ENCODE peak calls at places on chromosomes 13 and 19, in ten cellular contexts. Y is A673, S is tibial nerve, B is thoracic aorta, T is right cardiac atrium, X is adrenal gland, R is right lobe of liver, I is neuronal stem cell, W is body of pancreas, O is DND-41. E is an unnamed sample. For H3K4me1, the result is how much of the 10 kb centered on the place peaks cover.

GRCh38 chr13:114107686-114108081 is 24.7 kb downstream of the RASA3 start:
- DNase-seq in Y (no peak), S (no peak), B (no peak), T (peak), X (peak), R (peak), I (no peak), W (no peak), O (no peak), E (no peak)

GRCh38 chr13:44088409-44088808 is 208.7 kb downstream of the LACC1 start:
- DNase-seq in Y (no peak), S (no peak), B (no peak), T (no peak), X (no peak), R (no peak), I (no peak), W (no peak), O (no peak), E (no peak)

GRCh38 chr13:102901615-102902305 is 55.9 kb downstream of the ERCC5 start:
- DNase-seq in Y (no peak), S (no peak), B (no peak), T (no peak), X (no peak), R (no peak), I (no peak), W (no peak), O (no peak), E (no peak)

GRCh38 chr13:20404488-20405222 is 121.0 kb downstream of the CRYL1 start:
- DNase-seq in Y (no peak), S (no peak), B (no peak), T (no peak), X (no peak), R (no peak), I (no peak), W (no peak), O (no peak), E (no peak)

GRCh38 chr13:59546178-59546577 is 617.5 kb downstream of the DIAPH3 start:
- DNase-seq in Y (no peak), S (no peak), B (no peak), T (no peak), X (no peak), R (no peak), I (no peak), W (no peak), O (no peak), E (no peak)

GRCh38 chr19:41612483-41612882 is 14.4 kb downstream of the CEACAM4 start:
- DNase-seq in Y (no peak), S (no peak), B (no peak), T (no peak), X (no peak), R (no peak), I (no peak), W (no peak), O (no peak), E (no peak)

GRCh38 chr13:114105351-114106225 is 26.8 kb downstream of the RASA3 start:
- DNase-seq in Y (no peak), S (no peak), B (no peak), T (peak), X (peak), R (peak), I (no peak), W (no peak), O (no peak), E (peak)

GRCh38 chr13:48578516-48579166 is 45.8 kb upstream of the RCBTB2 start:
- DNase-seq in Y (no peak), S (no peak), B (no peak), T (no peak), X (no peak), R (no peak), I (no peak), W (no peak), O (no peak), E (no peak)

GRCh38 chr19:1270168-1270853 is 1.2 kb downstream of the CIRBP start:
- DNase-seq in Y (no peak), S (no peak), B (no peak), T (no peak), X (no peak), R (no peak), I (no peak), W (no peak), O (peak), E (no peak)
- H3K4me1 ChIP-seq in Y (half or more), S (under half), B (half or more), T (under half), X (half or more), R (under half), I (under half), W (half or more), O (half or more), E (under half)

DNA sequence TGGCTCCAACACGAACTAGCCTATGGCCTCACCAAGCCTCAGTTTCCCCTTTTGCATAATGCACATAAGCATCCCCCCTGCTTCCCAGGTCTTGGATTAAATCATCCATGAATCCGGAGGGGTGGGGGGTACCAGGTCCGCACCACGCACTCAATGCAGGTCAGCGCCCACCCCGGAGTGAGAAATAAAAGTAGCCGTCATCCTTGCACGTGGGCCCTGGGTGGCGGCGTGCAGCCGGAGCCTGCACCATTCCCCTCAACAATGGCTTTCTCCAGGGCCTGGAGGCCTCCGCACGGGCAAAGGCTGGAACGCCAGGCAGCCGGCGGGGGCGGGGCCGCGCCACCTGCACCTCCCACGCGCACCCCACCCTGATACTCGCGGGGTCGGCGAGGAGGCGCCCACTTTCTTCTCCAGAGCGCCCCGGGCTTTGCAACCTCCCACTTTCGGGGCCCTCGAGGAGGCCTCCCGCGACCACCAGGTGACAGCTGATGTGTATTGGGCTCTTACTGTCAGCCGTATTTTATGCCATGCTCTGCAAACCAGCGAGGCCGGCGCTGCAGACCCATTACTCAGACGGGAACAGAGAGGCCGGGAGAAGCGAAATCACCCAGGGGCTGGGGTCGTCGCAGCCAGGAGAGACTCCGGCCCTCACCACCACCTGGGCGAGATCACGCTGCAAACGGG is 767 bp upstream of the GADD45B start:
- DNase-seq in Y (peak), S (no peak), B (peak), T (peak), X (peak), R (peak), I (no peak), W (peak), O (peak), E (no peak)
- H3K27ac ChIP-seq in Y (peak), S (peak), B (peak), T (peak), X (peak), R (peak), I (no peak), W (peak), O (peak), E (peak)

GRCh38 chr19:2089001-2089711 is 7.0 kb downstream of the MOB3A start:
- DNase-seq in Y (no peak), S (no peak), B (no peak), T (no peak), X (no peak), R (no peak), I (no peak), W (no peak), O (no peak), E (peak)
- H3K4me1 ChIP-seq in Y (under half), S (under half), B (half or more), T (under half), X (under half), R (under half), I (under half), W (under half), O (half or more), E (half or more)

DNA sequence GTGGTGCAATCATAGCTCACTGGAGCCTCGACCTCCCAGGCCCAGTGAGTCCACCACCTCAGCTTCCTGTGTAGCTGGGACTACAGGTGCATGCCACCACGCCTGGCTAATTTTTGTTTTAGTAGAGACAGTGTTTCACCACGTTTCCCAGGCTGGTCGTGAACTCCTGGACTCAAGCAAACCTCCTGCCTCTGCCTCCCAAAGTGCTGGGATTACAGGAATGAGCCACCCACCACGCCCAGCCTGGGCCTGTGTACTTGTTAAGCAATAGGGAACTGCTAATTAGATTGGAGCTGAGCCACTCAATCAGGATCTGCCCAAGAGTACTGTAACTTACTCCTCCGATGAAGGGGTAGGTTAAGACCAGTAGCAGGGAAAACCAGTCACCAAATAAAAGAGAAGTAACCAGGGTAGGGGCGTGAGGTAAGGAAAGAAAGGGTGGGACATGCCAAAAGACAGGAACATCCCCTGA is 2.4 kb downstream of the DDX39A start:
- DNase-seq in Y (peak), S (no peak), B (no peak), T (no peak), X (no peak), R (no peak), I (no peak), W (no peak), O (no peak), E (no peak)
- H3K27ac ChIP-seq in Y (peak), S (no peak), B (no peak), T (no peak), X (no peak), R (no peak), I (no peak), W (no peak), O (peak), E (peak)

DNA sequence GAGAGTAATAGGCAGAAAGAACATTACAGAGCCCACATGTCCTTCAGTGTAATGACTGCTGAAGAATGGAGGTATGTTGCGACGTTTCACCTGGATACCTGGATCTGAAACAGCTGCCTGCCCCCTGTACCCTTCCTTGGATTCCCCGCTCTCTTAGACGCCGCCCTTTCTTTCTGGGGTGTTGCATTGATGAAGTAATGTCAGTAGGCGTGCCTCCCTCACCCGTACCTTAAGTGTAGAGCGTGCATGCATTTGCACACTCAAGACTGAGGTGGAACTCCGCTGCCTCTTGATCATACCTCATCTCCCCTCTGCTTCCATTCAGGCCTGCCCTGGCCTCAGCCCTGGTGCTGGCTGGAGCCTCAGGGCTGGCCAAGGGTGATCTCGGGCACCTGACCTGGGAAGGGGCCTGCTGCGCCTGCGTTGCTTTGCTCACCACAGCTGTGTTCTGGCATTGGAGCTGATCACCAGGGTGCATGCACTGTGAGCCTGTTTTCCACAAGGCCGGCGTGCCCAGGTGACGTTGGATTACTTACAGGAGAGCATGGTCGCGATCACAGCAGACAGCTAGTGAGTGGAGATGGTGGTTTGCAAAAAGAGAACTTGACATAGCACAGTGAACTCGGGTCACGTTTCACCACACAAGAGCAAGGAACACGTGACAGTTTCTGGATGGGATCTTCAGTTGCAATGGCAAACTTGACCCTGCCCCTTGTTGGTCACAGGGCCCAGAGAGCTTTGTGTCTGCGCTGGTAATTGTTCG is 99.0 kb downstream of the ARHGEF7 start:
- DNase-seq in Y (no peak), S (peak), B (no peak), T (no peak), X (no peak), R (peak), I (no peak), W (no peak), O (no peak), E (no peak)
- H3K4me1 ChIP-seq in Y (under half), S (under half), B (half or more), T (under half), X (under half), R (under half), I (under half), W (under half), O (under half), E (under half)

GRCh38 chr19:35054626-35055025 is 13.1 kb downstream of the HPN start:
- DNase-seq in Y (no peak), S (no peak), B (no peak), T (no peak), X (no peak), R (no peak), I (no peak), W (no peak), O (no peak), E (no peak)

GRCh38 chr19:35052599-35053190 is 11.2 kb downstream of the HPN start:
- DNase-seq in Y (no peak), S (no peak), B (no peak), T (no peak), X (no peak), R (no peak), I (no peak), W (no peak), O (no peak), E (no peak)

GRCh38 chr19:35051796-35052195 is 10.3 kb downstream of the HPN start:
- DNase-seq in Y (no peak), S (no peak), B (no peak), T (no peak), X (no peak), R (no peak), I (no peak), W (no peak), O (no peak), E (no peak)

GRCh38 chr19:35055715-35056179 is 14.2 kb downstream of the HPN start:
- DNase-seq in Y (no peak), S (no peak), B (no peak), T (no peak), X (no peak), R (no peak), I (no peak), W (no peak), O (no peak), E (no peak)

DNA sequence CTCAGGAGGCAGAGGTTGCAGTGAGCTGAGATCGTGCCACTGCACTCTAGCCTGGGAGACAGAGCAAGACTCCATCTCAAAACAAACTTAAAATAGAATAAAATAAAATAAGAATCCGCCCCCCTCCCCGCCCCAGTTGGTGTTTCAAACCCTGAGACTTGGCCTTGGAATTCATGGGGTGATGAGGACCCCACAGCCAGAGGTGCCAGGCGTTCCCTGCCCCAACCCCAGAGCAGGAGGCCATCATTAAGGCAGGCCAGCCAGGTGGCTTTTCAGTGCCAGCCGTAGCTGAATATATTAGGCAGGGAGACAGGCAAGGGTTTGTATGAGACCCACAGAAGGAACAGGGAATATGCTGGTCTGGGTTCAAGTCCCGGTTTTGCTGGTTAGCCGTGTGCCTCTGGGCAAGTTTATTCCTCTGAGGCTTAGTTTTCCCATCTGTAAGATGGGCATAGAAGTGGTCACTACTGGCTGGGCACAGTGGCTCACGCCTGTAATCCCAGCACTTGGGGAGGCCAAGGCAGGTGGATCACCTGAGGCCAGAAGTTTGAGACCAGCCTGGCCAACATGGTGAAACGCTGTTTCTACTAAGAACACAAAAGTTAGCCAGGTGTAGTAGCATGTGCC is 12.3 kb downstream of the HPN start:
- DNase-seq in Y (no peak), S (no peak), B (no peak), T (no peak), X (no peak), R (no peak), I (no peak), W (no peak), O (no peak), E (no peak)
- H3K27ac ChIP-seq in Y (no peak), S (no peak), B (no peak), T (no peak), X (no peak), R (no peak), I (no peak), W (no peak), O (no peak), E (no peak)

GRCh38 chr19:35126624-35126959 is 8.3 kb downstream of the LGI4 start:
- DNase-seq in Y (no peak), S (no peak), B (no peak), T (peak), X (no peak), R (no peak), I (no peak), W (no peak), O (no peak), E (no peak)
- H3K4me1 ChIP-seq in Y (under half), S (under half), B (under half), T (under half), X (under half), R (under half), I (under half), W (under half), O (under half), E (under half)

GRCh38 chr13:40648040-40648439 is 18.4 kb downstream of the FOXO1 start:
- DNase-seq in Y (peak), S (no peak), B (no peak), T (no peak), X (no peak), R (no peak), I (no peak), W (no peak), O (no peak), E (no peak)

GRCh38 chr13:40652588-40652940 is 13.9 kb downstream of the FOXO1 start:
- DNase-seq in Y (no peak), S (no peak), B (no peak), T (no peak), X (no peak), R (no peak), I (no peak), W (no peak), O (no peak), E (no peak)

GRCh38 chr13:40648841-40649240 is 17.6 kb downstream of the FOXO1 start:
- DNase-seq in Y (peak), S (no peak), B (no peak), T (no peak), X (no peak), R (no peak), I (no peak), W (no peak), O (no peak), E (no peak)

GRCh38 chr13:40653558-40654318 is 12.7 kb downstream of the FOXO1 start:
- DNase-seq in Y (peak), S (no peak), B (no peak), T (no peak), X (no peak), R (no peak), I (no peak), W (no peak), O (no peak), E (no peak)

GRCh38 chr13:40651866-40652587 is 14.4 kb downstream of the FOXO1 start:
- DNase-seq in Y (no peak), S (no peak), B (no peak), T (no peak), X (no peak), R (no peak), I (no peak), W (no peak), O (no peak), E (no peak)
- H3K27ac ChIP-seq in Y (no peak), S (no peak), B (no peak), T (no peak), X (no peak), R (no peak), I (no peak), W (no peak), O (no peak), E (no peak)

GRCh38 chr13:50125556-50126377 is 110.5 kb downstream of the KCNRG start:
- DNase-seq in Y (peak), S (peak), B (peak), T (peak), X (peak), R (peak), I (peak), W (peak), O (peak), E (peak)
- H3K4me1 ChIP-seq in Y (under half), S (under half), B (under half), T (under half), X (under half), R (under half), I (under half), W (half or more), O (under half), E (under half)

E was measured in RWPE2.